ENCODE peak calls at places on chromosomes 4 and X, in four cellular contexts. T is GM20000, B is HCT116, Y is H9. X is an unnamed sample.
A peak's percentile ranks its signal among the peaks of the same experiment; 100 is the strongest.

GRCh38 chr4:140686799-140687198 is 69.4 kb downstream of the TBC1D9 start:
- DNase-seq in T (no peak), B (no peak), Y (no peak), X (no peak)

GRCh38 chr4:128364565-128364964 is 77.0 kb upstream of the PGRMC2 start:
- DNase-seq in T (no peak), B (no peak), Y (no peak), X (no peak)

GRCh38 chr4:40909363-40909876 is 159.7 kb downstream of the NSUN7 start:
- DNase-seq in T (no peak), B (peak; percentile 90), Y (no peak), X (no peak)

GRCh38 chr4:183130328-183131155 is 31.5 kb downstream of the WWC2 start:
- DNase-seq in T (no peak), B (no peak), Y (no peak), X (no peak)

GRCh38 chr4:87130985-87131753 is 89.2 kb downstream of the KLHL8 start:
- DNase-seq in T (no peak), B (no peak), Y (no peak), X (no peak)

GRCh38 chr4:128715616-128716015 is 93.9 kb upstream of the JADE1 start:
- DNase-seq in T (no peak), B (no peak), Y (no peak), X (no peak)

GRCh38 chr4:143251781-143252180 is 67.1 kb downstream of the USP38 start:
- DNase-seq in T (no peak), B (peak; percentile 10), Y (no peak), X (no peak)

GRCh38 chr4:7872264-7872771 is 67.3 kb downstream of the AFAP1 start:
- DNase-seq in T (no peak), B (no peak), Y (no peak), X (no peak)

GRCh38 chr4:144449623-144450022 is 196.3 kb upstream of the HHIP start:
- DNase-seq in T (no peak), B (no peak), Y (no peak), X (no peak)

GRCh38 chr4:107913283-107913899 is 18.0 kb upstream of the CYP2U1 start:
- DNase-seq in T (peak; percentile 36), B (peak; percentile 54), Y (no peak), X (peak; percentile 25)

GRCh38 chr4:115315182-115315581 is 201.8 kb upstream of the NDST4 start:
- DNase-seq in T (no peak), B (no peak), Y (peak; percentile 43), X (no peak)
- TF ChIP-seq CTCF in T (no peak), B (no peak), Y (peak; percentile 33), X (no peak)

GRCh38 chrX:51496501-51497291 is at the start of gene NUDT11:
- DNase-seq in T (peak; percentile 41), B (no peak), Y (peak; percentile 77), X (peak; percentile 32)

GRCh38 chrX:51494409-51494808 is 2.0 kb downstream of the NUDT11 start:
- DNase-seq in T (no peak), B (no peak), Y (no peak), X (no peak)
- TF ChIP-seq CTCF in T (no peak), B (no peak), Y (peak; percentile 28), X (peak; percentile 2)

GRCh38 chr4:106038908-106039307 is 143.6 kb downstream of the NPNT start:
- DNase-seq in T (no peak), B (no peak), Y (no peak), X (no peak)
- TF ChIP-seq CTCF in T (no peak), B (no peak), Y (no peak), X (no peak)

GRCh38 chr4:121370729-121371325 is 10.0 kb downstream of the QRFPR start:
- DNase-seq in T (peak; percentile 47), B (peak; percentile 40), Y (no peak), X (peak; percentile 32)
- TF ChIP-seq CTCF in T (peak; percentile 18), B (peak; percentile 55), Y (peak; percentile 74), X (peak; percentile 72)

DNA sequence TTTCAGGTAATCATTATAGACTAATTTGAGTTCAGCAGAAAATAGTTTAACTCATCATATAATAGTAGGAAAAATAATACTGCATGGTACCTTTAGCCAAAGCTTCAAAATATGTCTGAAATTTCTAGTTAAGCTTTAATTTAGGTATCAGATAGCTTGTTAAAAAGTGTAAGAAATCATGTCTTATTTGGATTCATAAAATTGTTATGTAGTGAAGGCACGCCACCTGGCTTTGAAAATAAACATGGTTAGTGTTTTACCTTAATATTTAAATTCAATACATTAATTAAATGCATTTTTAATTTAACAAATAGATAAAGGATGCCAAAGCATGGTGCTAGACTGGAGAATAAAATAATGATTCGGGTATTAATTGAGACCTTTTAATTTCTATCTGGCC is 211.4 kb downstream of the FSTL5 start:
- DNase-seq in T (no peak), B (no peak), Y (no peak), X (no peak)
- TF ChIP-seq CTCF in T (no peak), B (no peak), Y (no peak), X (no peak)

GRCh38 chr4:79087091-79087490 is 147.9 kb upstream of the PAQR3 start:
- DNase-seq in T (no peak), B (no peak), Y (no peak), X (no peak)
- TF ChIP-seq CTCF in T (no peak), B (no peak), Y (no peak), X (no peak)

GRCh38 chrX:50211510-50211909 is 6.9 kb downstream of the CCNB3 start:
- DNase-seq in T (no peak), B (no peak), Y (peak; percentile 47), X (no peak)
- TF ChIP-seq CTCF in T (no peak), B (peak; percentile 39), Y (peak; percentile 59), X (no peak)

GRCh38 chrX:69046996-69047490 is 118.2 kb downstream of the PJA1 start:
- DNase-seq in T (no peak), B (no peak), Y (peak; percentile 4), X (no peak)

GRCh38 chrX:69055193-69055592 is 110.1 kb downstream of the PJA1 start:
- DNase-seq in T (no peak), B (no peak), Y (peak; percentile 5), X (no peak)

GRCh38 chrX:69050051-69050785 is 115.0 kb downstream of the PJA1 start:
- DNase-seq in T (no peak), B (no peak), Y (peak; percentile 15), X (no peak)

DNA sequence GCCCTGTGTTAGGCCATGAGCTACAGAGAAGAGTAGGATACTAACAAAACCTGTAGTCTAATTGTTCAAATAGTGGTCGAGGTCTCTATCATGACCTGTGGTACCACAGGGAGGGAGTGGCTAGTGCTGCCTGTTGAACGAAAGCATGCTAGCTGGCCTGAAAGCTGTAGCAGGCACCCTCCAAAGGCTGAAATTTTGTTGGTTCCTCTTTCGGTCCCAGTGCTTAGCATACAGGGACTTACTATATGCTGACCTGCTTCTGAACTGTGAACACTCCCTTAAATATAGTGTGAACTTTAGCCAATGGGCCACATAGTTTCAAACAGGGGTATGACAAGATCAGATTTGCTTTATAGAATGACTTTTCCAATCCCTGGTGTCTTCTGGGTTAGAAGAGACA is 113.4 kb downstream of the PJA1 start:
- DNase-seq in T (no peak), B (no peak), Y (no peak), X (no peak)
- TF ChIP-seq CTCF in T (no peak), B (no peak), Y (no peak), X (no peak)

GRCh38 chr4:83189631-83190136 is 75.2 kb upstream of the PLAC8 start:
- DNase-seq in T (no peak), B (no peak), Y (peak; percentile 36), X (no peak)

GRCh38 chr4:83195280-83195679 is 80.8 kb upstream of the PLAC8 start:
- DNase-seq in T (no peak), B (no peak), Y (no peak), X (no peak)

GRCh38 chr4:83196936-83197335 is 82.4 kb upstream of the PLAC8 start:
- DNase-seq in T (no peak), B (no peak), Y (no peak), X (no peak)

DNA sequence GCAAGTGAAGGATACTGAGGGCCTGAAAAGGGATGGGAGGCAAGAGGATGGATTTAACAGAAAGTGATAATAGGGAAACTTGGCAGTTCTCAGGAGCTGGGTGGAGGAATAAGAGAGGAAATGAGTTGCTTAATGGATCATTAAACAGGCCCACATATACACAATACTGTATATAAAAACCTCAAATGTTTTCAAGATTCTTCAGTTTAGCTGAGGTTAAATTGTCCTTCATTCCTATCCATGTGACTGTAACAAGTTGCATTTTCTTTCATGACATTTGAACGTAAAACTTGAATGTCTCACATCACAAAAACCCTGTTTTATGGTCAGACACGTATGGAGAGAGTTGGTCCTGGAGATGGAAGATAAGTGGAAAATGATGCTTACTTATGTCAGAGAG is 76.5 kb upstream of the PLAC8 start:
- DNase-seq in T (no peak), B (no peak), Y (no peak), X (no peak)
- TF ChIP-seq CTCF in T (no peak), B (no peak), Y (no peak), X (no peak)

X was measured in GM10248.